ENCODE peak calls at places on chromosomes 13 and 19, in five cellular contexts. V is H9, B is trophoblast cell, A is mesenchymal stem cell, R is H1. H is an unnamed sample.

GRCh38 chr13:24982333-24982999 is 113.5 kb upstream of the PABPC3 start:
- DNase-seq in V (no peak), B (no peak), A (no peak), R (no peak), H (no peak)

GRCh38 chr19:38073806-38074685 is 150.0 kb downstream of the DPF1 start:
- DNase-seq in V (peak; percentile 76), B (no peak), A (peak; percentile 63), R (peak; percentile 65), H (peak; percentile 36)

GRCh38 chr13:79915386-79915785 is 425.5 kb downstream of the SPRY2 start:
- DNase-seq in V (no peak), B (no peak), A (no peak), R (no peak), H (no peak)

GRCh38 chr13:40518481-40518882 is 148.0 kb downstream of the FOXO1 start:
- DNase-seq in V (no peak), B (no peak), A (no peak), R (peak; percentile 28), H (no peak)

GRCh38 chr13:60019119-60019993 is 144.4 kb downstream of the DIAPH3 start:
- DNase-seq in V (no peak), B (no peak), A (peak; percentile 37), R (no peak), H (no peak)

GRCh38 chr13:111210488-111210887 is 95.4 kb downstream of the ARHGEF7 start:
- DNase-seq in V (peak; percentile 51), B (no peak), A (peak; percentile 89), R (no peak), H (no peak)

GRCh38 chr13:99356216-99357089 is 49.3 kb upstream of the GPR183 start:
- DNase-seq in V (no peak), B (no peak), A (peak; percentile 97), R (peak; percentile 40), H (no peak)

GRCh38 chr19:407501-408440 is 1.2 kb downstream of the C2CD4C start:
- DNase-seq in V (peak; percentile 36), B (no peak), A (no peak), R (peak; percentile 53), H (no peak)

GRCh38 chr19:3059653-3060052 is 2.6 kb downstream of the TLE5 start:
- DNase-seq in V (no peak), B (no peak), A (no peak), R (no peak), H (no peak)

GRCh38 chr19:35247526-35248309 is 1.1 kb upstream of the LSR start:
- DNase-seq in V (peak; percentile 97), B (peak; percentile 97), A (no peak), R (peak; percentile 91), H (peak; percentile 88)

GRCh38 chr13:36883829-36884228 is 36.2 kb downstream of the SMAD9 start:
- DNase-seq in V (no peak), B (no peak), A (no peak), R (no peak), H (no peak)

GRCh38 chr13:24076124-24076523 is 84.4 kb upstream of the SPATA13 start:
- DNase-seq in V (no peak), B (no peak), A (no peak), R (no peak), H (no peak)

GRCh38 chr13:41916173-41916954 is 44.5 kb downstream of the VWA8 start:
- DNase-seq in V (no peak), B (no peak), A (peak; percentile 92), R (no peak), H (no peak)

GRCh38 chr13:45859682-45860081 is 8.1 kb upstream of the SIAH3 start:
- DNase-seq in V (peak; percentile 35), B (no peak), A (no peak), R (no peak), H (peak; percentile 48)

GRCh38 chr13:23866420-23867026 is 22.7 kb downstream of the MIPEP start:
- DNase-seq in V (no peak), B (no peak), A (peak; percentile 5), R (no peak), H (no peak)

GRCh38 chr19:2722541-2723344 is 1.6 kb upstream of the DIRAS1 start:
- DNase-seq in V (no peak), B (peak; percentile 50), A (peak; percentile 77), R (no peak), H (no peak)

GRCh38 chr13:48909088-48909389 is 66.7 kb upstream of the FNDC3A start:
- DNase-seq in V (no peak), B (no peak), A (no peak), R (no peak), H (no peak)

GRCh38 chr19:4577020-4577782 is 17.7 kb upstream of the SEMA6B start:
- DNase-seq in V (peak; percentile 57), B (no peak), A (peak; percentile 33), R (peak; percentile 55), H (no peak)

GRCh38 chr19:20179946-20180345 is 12.9 kb downstream of the ZNF486 start:
- DNase-seq in V (no peak), B (no peak), A (no peak), R (no peak), H (no peak)

GRCh38 chr19:50460161-50460765 is 16.0 kb upstream of the EMC10 start:
- DNase-seq in V (no peak), B (peak; percentile 6), A (no peak), R (no peak), H (no peak)

GRCh38 chr13:110597041-110597689 is 18.2 kb upstream of the NAXD start:
- DNase-seq in V (no peak), B (no peak), A (no peak), R (no peak), H (no peak)

GRCh38 chr19:7340959-7341837 is 7.5 kb upstream of the ARHGEF18 start:
- DNase-seq in V (peak; percentile 89), B (peak; percentile 70), A (peak; percentile 79), R (peak; percentile 100), H (peak; percentile 89)

GRCh38 chr13:89554801-89555200 is 1792.7 kb upstream of the MIR17HG start:
- DNase-seq in V (no peak), B (no peak), A (no peak), R (no peak), H (no peak)

GRCh38 chr19:44071824-44072542 is at the start of gene ZNF284:
- DNase-seq in V (peak; percentile 95), B (peak; percentile 84), A (peak; percentile 94), R (peak; percentile 86), H (peak; percentile 81)

GRCh38 chr19:44061038-44061437 is 9.2 kb downstream of the ZNF223 start:
- DNase-seq in V (no peak), B (no peak), A (no peak), R (no peak), H (no peak)

GRCh38 chr19:44069415-44069814 is 2.5 kb upstream of the ZNF284 start:
- DNase-seq in V (no peak), B (no peak), A (no peak), R (no peak), H (no peak)

DNA sequence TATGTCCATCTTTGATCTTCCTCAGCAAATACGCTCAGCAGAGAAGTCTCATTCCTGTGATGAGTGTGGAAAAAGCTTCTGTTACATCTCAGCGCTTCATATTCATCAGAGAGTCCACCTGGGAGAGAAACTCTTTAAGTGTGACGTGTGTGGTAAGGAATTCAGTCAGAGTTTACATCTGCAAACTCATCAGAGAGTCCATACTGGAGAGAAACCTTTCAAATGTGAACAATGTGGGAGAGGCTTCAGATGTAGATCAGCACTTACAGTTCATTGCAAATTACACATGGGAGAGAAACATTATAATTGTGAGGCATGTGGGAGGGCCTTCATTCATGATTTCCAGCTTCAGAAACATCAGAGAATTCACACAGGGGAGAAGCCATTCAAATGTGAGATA is 5.7 kb upstream of the ZNF284 start:
- DNase-seq in V (no peak), B (no peak), A (no peak), R (no peak), H (no peak)
- H3K27ac ChIP-seq in V (no peak overlapping the region), B (no peak overlapping the region), A (no peak overlapping the region), R (no peak overlapping the region), H (no peak overlapping the region)

DNA sequence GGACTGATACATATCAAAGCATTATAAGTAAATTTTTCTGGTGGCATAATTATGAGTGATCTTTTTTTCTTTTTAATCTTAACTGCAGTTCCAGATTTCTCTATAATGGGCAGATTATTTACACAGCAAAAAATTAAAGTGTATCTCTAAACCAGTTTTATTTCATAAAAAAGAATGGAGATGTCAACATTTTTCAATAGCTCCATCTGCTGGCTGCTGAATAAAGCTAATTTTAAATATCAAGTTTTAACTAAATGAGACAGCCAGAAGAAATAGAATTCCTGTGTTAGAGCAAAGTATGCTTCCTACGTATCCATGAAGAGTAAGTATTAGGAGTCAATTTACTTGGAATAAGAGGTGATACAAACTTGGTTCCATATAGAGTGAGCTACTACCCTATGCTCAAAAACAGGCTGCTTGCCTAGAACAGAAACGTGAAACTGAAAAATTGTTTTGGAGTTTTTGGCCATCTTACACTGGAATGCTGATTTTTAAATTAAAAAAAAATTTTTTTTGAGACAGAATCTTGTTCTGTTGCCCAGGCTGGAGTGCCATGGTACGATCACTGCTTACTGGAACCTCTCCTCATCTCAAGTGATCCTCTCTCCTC is 5.0 kb upstream of the PDS5B start:
- DNase-seq in V (no peak), B (no peak), A (peak; percentile 35), R (no peak), H (no peak)
- H2BK12ac ChIP-seq in V (no peak overlapping the region), B (no peak overlapping the region), A (no peak overlapping the region), R (no peak overlapping the region), H (no peak overlapping the region)

GRCh38 chr13:27161980-27162379 is 9.6 kb downstream of the USP12 start:
- DNase-seq in V (no peak), B (no peak), A (no peak), R (no peak), H (no peak)

GRCh38 chr13:27158335-27158734 is 13.3 kb downstream of the USP12 start:
- DNase-seq in V (no peak), B (no peak), A (no peak), R (no peak), H (no peak)

GRCh38 chr13:27161423-27161822 is 10.2 kb downstream of the USP12 start:
- DNase-seq in V (no peak), B (no peak), A (no peak), R (no peak), H (no peak)

GRCh38 chr13:27159806-27160563 is 11.6 kb downstream of the USP12 start:
- DNase-seq in V (no peak), B (no peak), A (no peak), R (no peak), H (no peak)

DNA sequence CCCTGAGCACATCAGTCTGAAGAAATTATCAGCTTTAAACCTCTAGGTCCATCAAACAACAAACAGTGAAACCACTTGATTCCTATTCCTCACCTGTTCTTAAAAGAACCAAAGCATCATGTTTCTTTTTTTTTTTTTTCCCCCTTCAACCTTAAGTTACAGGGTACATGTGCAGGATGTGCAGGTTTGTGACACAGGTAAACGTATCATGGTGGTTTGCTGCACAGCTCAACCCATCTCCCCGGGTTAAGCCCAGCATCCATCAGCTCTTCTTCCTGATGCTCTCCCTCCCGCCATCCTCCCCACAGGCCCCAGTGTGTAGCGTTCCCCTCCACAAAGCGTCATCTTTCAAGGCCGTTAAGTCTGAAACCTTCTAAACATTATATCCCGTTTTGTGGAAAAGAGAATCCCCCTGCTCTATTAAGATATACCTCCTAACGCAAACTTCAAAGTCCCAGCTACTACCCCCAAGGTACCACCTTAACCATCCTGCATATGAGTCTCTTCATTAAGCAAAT is 10.9 kb downstream of the USP12 start:
- DNase-seq in V (no peak), B (no peak), A (no peak), R (no peak), H (no peak)
- H3K27ac ChIP-seq in V (no peak overlapping the region), B (no peak overlapping the region), A (no peak overlapping the region), R (no peak overlapping the region), H (no peak overlapping the region)

DNA sequence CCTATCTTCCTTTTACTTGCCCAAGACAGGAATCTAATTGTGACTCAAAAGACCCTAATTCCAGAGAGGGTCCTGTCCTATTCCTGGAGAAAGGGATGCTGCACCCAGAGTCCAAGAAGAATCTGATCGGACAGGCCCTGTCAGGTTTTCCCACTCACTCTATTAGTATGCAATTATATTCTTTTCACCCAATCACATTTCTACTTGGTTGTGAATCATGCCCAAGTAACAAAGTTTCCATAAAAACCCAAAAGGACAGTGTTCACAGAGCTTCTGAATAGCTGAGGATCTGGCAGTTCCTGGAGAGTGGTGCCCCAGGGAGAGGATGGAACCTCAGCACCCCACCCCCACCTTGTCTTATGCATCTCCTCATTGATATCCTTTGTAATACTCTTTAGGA is 135.3 kb upstream of the SLITRK5 start:
- DNase-seq in V (no peak), B (no peak), A (no peak), R (no peak), H (no peak)
- H2BK12ac ChIP-seq in V (no peak overlapping the region), B (no peak overlapping the region), A (no peak overlapping the region), R (no peak overlapping the region), H (no peak overlapping the region)

H was measured in neuronal stem cell.